ENCODE peak calls at places on chromosome 11, in six cellular contexts. G, M, I, H, E and F are unnamed samples.
A peak's percentile ranks its signal among the peaks of the same experiment; 100 is the strongest.

GRCh38 chr11:42974510-42974909 is 337.3 kb upstream of the API5 start:
- DNase-seq in H (no peak), M (no peak), I (no peak), G (no peak), E (no peak), F (no peak)

GRCh38 chr11:62546937-62547625 is 475 bp upstream of the AHNAK start:
- DNase-seq in M (peak; percentile 50), G (no peak), E (peak; percentile 44), I (no peak), H (peak; percentile 84), F (no peak)

GRCh38 chr11:34441814-34442213 is 3.1 kb downstream of the CAT start:
- DNase-seq in M (no peak), I (no peak), E (no peak), H (no peak), G (no peak), F (no peak)

GRCh38 chr11:112162761-112163669 is 879 bp downstream of the IL18 start:
- DNase-seq in G (no peak), I (no peak), M (peak; percentile 11), E (peak; percentile 44), H (peak; percentile 39), F (no peak)

GRCh38 chr11:20126724-20127123 is 33.6 kb downstream of the DBX1 start:
- DNase-seq in I (no peak), H (no peak), M (no peak), G (no peak), E (peak; percentile 82), F (no peak)

GRCh38 chr11:111730871-111731591 is 35.2 kb downstream of the PPP2R1B start:
- DNase-seq in I (no peak), H (no peak), G (no peak), E (peak; percentile 62), M (no peak), F (no peak)

GRCh38 chr11:117498791-117499190 is 171.1 kb downstream of the CEP164 start:
- DNase-seq in M (no peak), H (no peak), E (no peak), I (no peak), G (no peak), F (no peak)

GRCh38 chr11:32775908-32776307 is 18.6 kb downstream of the CCDC73 start:
- DNase-seq in E (no peak), H (no peak), G (no peak), I (no peak), M (no peak), F (no peak)

GRCh38 chr11:32847511-32847910 is 17.8 kb downstream of the PRRG4 start:
- DNase-seq in G (no peak), E (no peak), I (no peak), M (no peak), H (no peak), F (no peak)

GRCh38 chr11:111325259-111325658 is 26.9 kb downstream of the POU2AF3 start:
- DNase-seq in M (no peak), I (no peak), E (no peak), G (no peak), H (no peak), F (no peak)

GRCh38 chr11:45303316-45303715 is 17.2 kb upstream of the SYT13 start:
- DNase-seq in G (no peak), E (no peak), H (no peak), I (no peak), M (no peak), F (no peak)

GRCh38 chr11:72395993-72396392 is 38.3 kb downstream of the CLPB start:
- DNase-seq in I (no peak), H (no peak), E (no peak), M (no peak), G (no peak), F (no peak)